ENCODE peak calls at places on chromosome 11, in nine cellular contexts. L is brain microvascular endothelial cell, W is lower lobe of right lung, X is psoas muscle, J is BE2C, M is tibial nerve, A is upper lobe of right lung, U is foreskin keratinocyte, O is AG10803. V is an unnamed sample.

GRCh38 chr11:46856605-46857339 is 10.7 kb upstream of the CKAP5 start:
- DNase-seq in L (no peak), W (no peak), U (no peak), O (no peak), A (no peak), J (no peak), X (no peak), M (no peak), V (no peak)

GRCh38 chr11:120064341-120064740 is 73.6 kb downstream of the TRIM29 start:
- DNase-seq in M (no peak), U (no peak), W (no peak), O (no peak), X (no peak), A (no peak), J (no peak), L (no peak), V (no peak)

GRCh38 chr11:11578542-11578941 is 43.3 kb downstream of the GALNT18 start:
- DNase-seq in A (no peak), U (no peak), O (no peak), L (no peak), W (no peak), J (no peak), X (no peak), M (no peak), V (no peak)

GRCh38 chr11:70498171-70498571 is 99.8 kb downstream of the CTTN start:
- DNase-seq in J (peak), A (peak), X (peak), L (no peak), O (no peak), M (no peak), W (peak), U (no peak), V (no peak)

GRCh38 chr11:105588001-105588400 is 21.9 kb upstream of the GRIA4 start:
- DNase-seq in W (no peak), X (no peak), A (no peak), J (no peak), U (no peak), O (peak), M (no peak), L (peak), V (peak)

GRCh38 chr11:61820174-61820573 is 3.4 kb upstream of the FADS1 start:
- DNase-seq in O (peak), U (peak), W (no peak), X (no peak), J (no peak), M (no peak), A (no peak), L (peak), V (no peak)

GRCh38 chr11:105673089-105673488 is 63.2 kb downstream of the GRIA4 start:
- DNase-seq in O (peak), W (no peak), X (no peak), A (no peak), L (peak), U (peak), J (no peak), M (no peak), V (peak)

GRCh38 chr11:95991545-95991944 is 67.6 kb upstream of the MTMR2 start:
- DNase-seq in J (no peak), M (no peak), A (no peak), W (no peak), U (no peak), X (no peak), L (no peak), O (peak), V (peak)

GRCh38 chr11:57348636-57349323 is 10.6 kb downstream of the P2RX3 start:
- DNase-seq in O (peak), L (no peak), U (no peak), X (no peak), J (no peak), W (no peak), M (no peak), A (no peak), V (no peak)

GRCh38 chr11:120137611-120138521 is at the start of gene TRIM29:
- DNase-seq in W (peak), A (peak), L (no peak), J (no peak), X (no peak), O (no peak), U (peak), M (peak), V (no peak)

GRCh38 chr11:13309156-13309555 is 31.6 kb downstream of the BMAL1 start:
- DNase-seq in L (no peak), A (no peak), O (no peak), J (no peak), W (no peak), X (no peak), U (no peak), M (no peak), V (no peak)

GRCh38 chr11:3109921-3110706 is 52.9 kb upstream of the CARS1 start:
- DNase-seq in M (peak), U (no peak), O (peak), W (peak), X (peak), A (peak), L (no peak), J (peak), V (no peak)

GRCh38 chr11:33790088-33790487 is 15.8 kb upstream of the FBXO3 start:
- DNase-seq in X (no peak), W (no peak), O (no peak), U (no peak), M (no peak), A (no peak), J (no peak), L (no peak), V (no peak)

GRCh38 chr11:84922836-84923235 is 704.3 kb downstream of the DLG2 start:
- DNase-seq in U (no peak), A (no peak), W (no peak), M (no peak), X (no peak), L (no peak), J (no peak), O (no peak), V (no peak)

GRCh38 chr11:95228081-95228859 is 2.7 kb downstream of the SESN3 start:
- DNase-seq in L (no peak), M (no peak), X (no peak), A (no peak), O (no peak), U (peak), W (no peak), J (no peak), V (no peak)

GRCh38 chr11:125404811-125405481 is 91.1 kb downstream of the FEZ1 start:
- DNase-seq in J (peak), O (peak), L (peak), W (peak), M (peak), X (peak), U (no peak), A (peak), V (no peak)

GRCh38 chr11:2565447-2566222 is 120.8 kb downstream of the KCNQ1 start:
- DNase-seq in W (peak), J (peak), L (no peak), M (peak), X (peak), A (peak), U (no peak), O (no peak), V (no peak)

GRCh38 chr11:75324740-75325139 is 26.7 kb downstream of the ARRB1 start:
- DNase-seq in L (no peak), X (no peak), W (no peak), M (no peak), U (no peak), O (no peak), A (no peak), J (no peak), V (no peak)

GRCh38 chr11:134645576-134645975 is 233.5 kb upstream of the B3GAT1 start:
- DNase-seq in O (no peak), U (no peak), X (no peak), J (no peak), A (no peak), L (no peak), W (no peak), M (no peak), V (no peak)

GRCh38 chr11:70303070-70303469 is 32.6 kb downstream of the PPFIA1 start:
- DNase-seq in J (no peak), L (no peak), W (no peak), O (peak), U (no peak), A (no peak), M (no peak), X (no peak), V (peak)

DNA sequence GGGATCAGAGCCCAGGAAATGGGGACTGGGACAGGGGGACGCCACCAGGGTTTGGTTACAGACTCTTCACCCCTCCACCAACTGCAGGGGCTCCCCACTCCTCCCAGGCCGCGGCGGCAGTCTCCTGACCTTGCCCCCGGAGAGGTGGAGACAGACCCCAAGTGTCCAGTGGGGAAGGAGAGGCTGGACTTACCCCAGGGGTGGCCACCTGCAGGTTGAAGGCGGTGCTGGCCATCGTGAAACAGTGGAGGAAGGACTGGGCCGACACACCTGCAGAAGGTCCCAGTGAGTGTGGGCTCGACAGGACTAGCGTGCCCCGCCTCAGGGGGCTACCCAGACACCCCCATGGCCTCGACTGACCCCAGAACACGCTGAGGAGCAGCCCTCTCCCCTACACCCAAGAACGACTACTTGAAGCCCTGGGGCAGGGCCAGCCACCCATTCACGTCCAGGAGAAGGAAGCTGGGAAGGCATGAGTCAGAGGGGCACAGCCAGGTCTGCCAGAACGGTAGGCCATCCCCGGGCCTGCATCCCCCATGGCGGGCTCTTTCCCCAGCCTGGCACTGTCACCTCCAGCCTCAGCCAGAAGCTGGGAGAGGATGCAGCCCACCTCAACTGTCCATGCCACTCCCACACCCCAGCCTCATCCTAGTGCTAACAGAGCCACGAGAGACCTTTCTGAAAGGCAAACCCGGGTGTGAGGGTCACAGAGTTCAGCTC is 2.3 kb downstream of the GATD1 start:
- DNase-seq in L (peak), J (no peak), U (no peak), A (peak), X (no peak), W (peak), M (no peak), O (peak), V (no peak)
- TF ChIP-seq CTCF in L (peak), J (no peak), U (no peak), A (no peak), X (no peak), W (no peak), M (no peak), O (no peak), V (no peak)

GRCh38 chr11:37230865-37231264 is 632.8 kb upstream of the RAG2 start:
- DNase-seq in J (no peak), W (no peak), A (no peak), X (no peak), O (no peak), L (no peak), M (no peak), U (no peak), V (no peak)
- TF ChIP-seq CTCF in J (peak), W (no peak), A (no peak), X (no peak), O (no peak), L (no peak), M (no peak), U (no peak), V (peak)

DNA sequence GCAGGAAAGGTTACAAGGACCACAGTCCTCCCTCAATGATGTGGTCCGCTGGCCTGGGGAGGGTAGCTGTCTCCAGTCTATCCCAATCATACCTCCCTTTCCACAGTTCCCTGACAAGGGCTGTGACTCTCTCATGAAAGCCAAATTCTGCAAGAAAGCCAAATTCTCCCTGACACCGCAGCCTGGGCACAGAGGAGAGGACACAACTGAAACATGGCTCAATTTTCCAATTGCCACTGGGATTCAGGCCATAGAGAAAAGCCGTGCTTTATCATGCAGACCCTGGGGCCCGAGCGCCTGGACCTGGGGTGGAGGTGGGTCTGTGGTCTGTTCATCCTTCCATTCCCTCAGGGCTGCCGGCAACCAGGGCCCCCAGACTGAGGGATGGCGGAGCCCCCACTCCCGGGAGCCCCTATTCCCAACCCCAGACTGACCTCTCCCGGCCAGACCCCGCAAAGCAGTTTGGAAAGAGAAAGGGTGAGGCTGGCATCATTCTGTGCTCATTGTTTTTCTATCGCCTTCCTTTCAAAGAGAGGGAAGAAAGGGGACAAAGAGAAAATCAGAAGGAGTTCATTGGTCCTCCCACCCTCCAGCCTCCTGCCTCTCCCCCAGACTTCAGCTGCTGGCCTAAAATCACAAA is 239.5 kb downstream of the BUD13 start:
- DNase-seq in X (no peak), J (no peak), M (no peak), O (no peak), W (no peak), A (peak), U (no peak), L (no peak), V (no peak)
- TF ChIP-seq CTCF in X (no peak), J (no peak), M (no peak), O (no peak), W (no peak), A (no peak), U (no peak), L (peak), V (peak)

DNA sequence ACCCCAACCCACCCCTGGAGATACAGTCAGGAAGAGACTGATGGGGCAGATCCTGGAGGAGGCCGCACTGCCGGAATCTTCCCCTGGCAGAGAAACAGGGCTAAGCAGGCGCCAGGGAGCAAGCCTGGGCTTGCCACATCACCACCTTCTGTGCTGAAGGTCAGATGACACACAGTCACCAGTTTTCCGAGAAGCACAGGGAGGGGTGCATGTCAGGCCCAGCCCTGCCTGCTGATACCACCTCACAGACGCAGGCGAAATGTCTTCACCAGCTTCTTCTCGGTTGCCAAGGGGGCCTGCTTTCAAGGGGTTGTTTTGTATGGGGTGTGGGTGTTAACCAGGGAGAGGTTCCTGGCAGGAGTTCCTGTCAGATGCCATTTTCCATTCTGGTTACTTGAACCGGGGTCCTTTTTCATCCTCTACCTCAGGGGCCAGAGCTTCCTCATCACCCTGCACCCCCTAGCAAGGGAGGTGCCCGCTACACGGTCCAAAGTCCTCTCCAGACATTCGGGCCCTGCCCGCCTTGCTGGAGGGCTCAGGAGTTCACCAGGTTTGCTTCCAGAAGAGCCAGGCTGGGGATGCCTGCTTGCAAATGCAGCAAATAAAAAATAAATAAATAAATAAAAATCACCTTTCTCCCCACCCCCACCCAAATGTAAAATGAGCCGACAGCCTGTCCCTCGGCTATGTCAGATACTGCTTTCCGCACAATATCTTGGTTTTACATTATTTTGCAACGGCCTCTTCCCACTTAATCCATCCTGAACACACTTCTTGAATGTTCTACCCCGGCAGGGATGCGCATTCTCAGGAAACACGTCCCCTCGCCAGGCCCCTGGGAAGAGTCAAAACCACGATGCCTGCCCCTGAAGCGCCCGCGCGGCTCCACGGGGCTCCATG is 1.1 kb upstream of the NEAT1 start:
- DNase-seq in U (peak), X (peak), O (peak), J (peak), L (peak), W (peak), A (peak), M (peak), V (peak)
- TF ChIP-seq CTCF in U (no peak), X (no peak), O (no peak), J (no peak), L (no peak), W (no peak), A (no peak), M (no peak), V (no peak)

DNA sequence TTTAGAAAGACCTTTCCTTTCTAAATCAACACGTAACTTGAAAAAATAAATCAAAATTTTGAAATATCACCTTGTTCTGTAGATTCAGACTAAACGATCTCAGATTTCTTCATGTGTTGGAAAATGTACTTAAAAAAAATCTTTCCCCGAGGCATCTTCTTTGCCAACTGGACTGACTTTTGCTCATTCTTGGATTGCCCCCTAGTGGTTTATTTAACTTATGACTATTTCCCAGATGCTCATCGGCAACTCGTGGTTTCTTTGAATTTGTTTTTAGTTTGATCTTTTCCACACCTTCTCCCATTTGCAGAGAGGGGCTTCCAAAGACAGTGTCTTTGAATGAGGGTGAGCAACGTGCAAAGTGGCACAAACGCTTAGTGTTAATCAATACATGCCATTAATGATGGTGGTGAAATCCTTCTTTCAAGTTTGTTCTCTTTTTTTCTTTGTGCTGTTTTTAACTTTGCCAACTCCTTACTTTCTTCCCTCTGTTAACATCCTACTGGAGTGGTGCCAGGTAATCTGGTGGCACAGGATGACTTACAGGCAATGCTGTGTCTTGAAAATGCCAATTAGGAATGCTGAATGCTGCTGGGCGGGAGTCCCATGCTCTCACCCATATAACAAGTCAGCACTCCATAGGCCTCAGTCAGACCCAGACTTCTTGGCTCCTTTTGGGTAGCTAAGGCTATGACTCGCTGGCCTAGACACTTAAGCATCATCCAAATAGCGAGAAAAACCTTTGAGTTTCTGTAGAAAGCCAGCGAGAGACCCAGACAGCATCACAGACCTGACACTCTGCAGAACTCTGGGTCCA is 18.3 kb downstream of the PRSS23 start:
- DNase-seq in W (no peak), X (no peak), O (peak), A (no peak), J (no peak), M (no peak), U (no peak), L (no peak), V (peak)
- TF ChIP-seq CTCF in W (peak), X (peak), O (peak), A (peak), J (peak), M (peak), U (peak), L (peak), V (peak)

DNA sequence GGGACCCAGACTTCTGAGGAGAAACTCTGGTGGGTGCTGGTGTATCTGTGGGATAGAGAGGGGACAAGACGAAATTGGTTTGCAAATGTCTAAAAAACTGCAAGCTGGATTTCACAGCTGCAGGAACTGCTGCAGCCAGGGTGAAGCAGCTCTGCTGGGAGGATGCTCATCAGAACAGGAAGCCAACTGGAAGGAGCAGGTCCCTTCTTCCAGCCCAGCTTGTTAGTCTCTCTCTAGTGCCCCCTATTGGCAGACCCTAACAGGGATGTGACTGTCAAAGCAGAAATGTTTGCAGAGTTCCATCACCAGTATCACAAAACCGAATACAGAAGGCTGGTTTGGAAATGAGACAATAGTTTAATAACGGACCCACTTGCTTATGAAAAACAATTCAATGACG is 74.8 kb upstream of the SLC22A12 start:
- DNase-seq in L (no peak), U (no peak), W (no peak), O (no peak), J (no peak), X (no peak), M (no peak), A (no peak), V (no peak)
- TF ChIP-seq CTCF in L (peak), U (peak), W (no peak), O (no peak), J (peak), X (no peak), M (no peak), A (peak), V (no peak)

GRCh38 chr11:93196816-93197382 is 892 bp downstream of the SLC36A4 start:
- DNase-seq in J (no peak), X (no peak), W (no peak), U (no peak), O (peak), A (no peak), M (no peak), L (no peak), V (no peak)
- TF ChIP-seq CTCF in J (peak), X (peak), W (peak), U (peak), O (peak), A (peak), M (peak), L (peak), V (peak)